ENCODE peak calls at places on chromosomes 12 and 14, in ten cellular contexts. One of them, this sample, is unnamed.

GRCh38 chr12:47903927-47904646 is 707 bp downstream of the VDR start:
- DNase-seq in GM23338: peak
- DNase-seq in HFFc6: peak
- DNase-seq in breast epithelium: no peak
- DNase-seq in B cell: no peak
- DNase-seq in bronchial epithelial cell: peak
- DNase-seq in nephron progenitor cell: no peak
- DNase-seq in NB4: peak
- DNase-seq in left ventricle myocardium inferior: peak
- DNase-seq in A549: peak
- DNase-seq in this sample: no peak

GRCh38 chr12:64544371-64544770 is 65.9 kb upstream of the RASSF3 start:
- DNase-seq in left ventricle myocardium inferior: no peak
- DNase-seq in B cell: no peak
- DNase-seq in bronchial epithelial cell: no peak
- DNase-seq in HFFc6: no peak
- DNase-seq in NB4: no peak
- DNase-seq in nephron progenitor cell: no peak
- DNase-seq in GM23338: no peak
- DNase-seq in breast epithelium: no peak
- DNase-seq in A549: no peak
- DNase-seq in this sample: no peak

GRCh38 chr12:20450591-20450990 is 82.3 kb downstream of the PDE3A start:
- DNase-seq in bronchial epithelial cell: no peak
- DNase-seq in NB4: no peak
- DNase-seq in HFFc6: no peak
- DNase-seq in B cell: no peak
- DNase-seq in left ventricle myocardium inferior: no peak
- DNase-seq in A549: no peak
- DNase-seq in breast epithelium: no peak
- DNase-seq in GM23338: no peak
- DNase-seq in nephron progenitor cell: no peak
- DNase-seq in this sample: no peak

GRCh38 chr14:20671597-20672283 is 12.6 kb upstream of the RNASE4 start:
- DNase-seq in GM23338: no peak
- DNase-seq in HFFc6: no peak
- DNase-seq in A549: peak
- DNase-seq in NB4: no peak
- DNase-seq in bronchial epithelial cell: peak
- DNase-seq in B cell: no peak
- DNase-seq in nephron progenitor cell: no peak
- DNase-seq in left ventricle myocardium inferior: no peak
- DNase-seq in breast epithelium: no peak
- DNase-seq in this sample: no peak

GRCh38 chr12:117530796-117531195 is 169.4 kb upstream of the NOS1 start:
- DNase-seq in B cell: no peak
- DNase-seq in A549: no peak
- DNase-seq in bronchial epithelial cell: no peak
- DNase-seq in HFFc6: no peak
- DNase-seq in left ventricle myocardium inferior: no peak
- DNase-seq in GM23338: no peak
- DNase-seq in NB4: no peak
- DNase-seq in breast epithelium: no peak
- DNase-seq in nephron progenitor cell: no peak
- DNase-seq in this sample: no peak

GRCh38 chr14:91173221-91173670 is 59.4 kb downstream of the DGLUCY start:
- DNase-seq in left ventricle myocardium inferior: peak
- DNase-seq in nephron progenitor cell: peak
- DNase-seq in A549: peak
- DNase-seq in breast epithelium: peak
- DNase-seq in bronchial epithelial cell: peak
- DNase-seq in GM23338: peak
- DNase-seq in HFFc6: peak
- DNase-seq in B cell: peak
- DNase-seq in NB4: peak
- DNase-seq in this sample: peak

GRCh38 chr12:11731042-11731357 is 81.5 kb downstream of the ETV6 start:
- DNase-seq in B cell: no peak
- DNase-seq in bronchial epithelial cell: no peak
- DNase-seq in HFFc6: no peak
- DNase-seq in left ventricle myocardium inferior: no peak
- DNase-seq in nephron progenitor cell: no peak
- DNase-seq in A549: no peak
- DNase-seq in NB4: no peak
- DNase-seq in GM23338: no peak
- DNase-seq in breast epithelium: no peak
- DNase-seq in this sample: no peak

GRCh38 chr12:32777776-32778175 is 22.1 kb upstream of the YARS2 start:
- DNase-seq in B cell: no peak
- DNase-seq in HFFc6: no peak
- DNase-seq in bronchial epithelial cell: no peak
- DNase-seq in nephron progenitor cell: no peak
- DNase-seq in left ventricle myocardium inferior: no peak
- DNase-seq in A549: no peak
- DNase-seq in breast epithelium: no peak
- DNase-seq in NB4: no peak
- DNase-seq in GM23338: no peak
- DNase-seq in this sample: no peak

GRCh38 chr12:20627001-20627588 is 68.0 kb upstream of the SLCO1C1 start:
- DNase-seq in B cell: no peak
- DNase-seq in bronchial epithelial cell: no peak
- DNase-seq in A549: no peak
- DNase-seq in NB4: peak
- DNase-seq in HFFc6: no peak
- DNase-seq in GM23338: no peak
- DNase-seq in nephron progenitor cell: no peak
- DNase-seq in breast epithelium: no peak
- DNase-seq in left ventricle myocardium inferior: no peak
- DNase-seq in this sample: no peak

GRCh38 chr12:28350502-28350901 is 160.2 kb downstream of the CCDC91 start:
- DNase-seq in HFFc6: no peak
- DNase-seq in breast epithelium: no peak
- DNase-seq in nephron progenitor cell: no peak
- DNase-seq in NB4: no peak
- DNase-seq in bronchial epithelial cell: no peak
- DNase-seq in left ventricle myocardium inferior: no peak
- DNase-seq in A549: no peak
- DNase-seq in GM23338: no peak
- DNase-seq in B cell: no peak
- DNase-seq in this sample: no peak

DNA sequence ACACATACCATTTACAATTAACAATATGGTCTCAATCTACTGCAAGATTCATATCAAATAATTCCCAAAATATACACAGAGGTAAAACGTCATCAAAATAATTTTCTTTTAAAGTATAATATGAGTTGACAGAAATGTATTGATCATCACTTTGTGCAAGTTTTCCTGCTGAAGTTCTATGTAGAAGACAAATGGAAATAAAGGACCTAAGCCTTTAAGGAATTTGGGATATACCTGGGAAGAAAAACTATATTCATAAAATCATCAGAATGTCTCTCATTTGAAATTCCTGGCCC is 61.1 kb upstream of the DAAM1 start:
- DNase-seq in NB4: no peak
- DNase-seq in left ventricle myocardium inferior: no peak
- DNase-seq in HFFc6: no peak
- DNase-seq in nephron progenitor cell: no peak
- DNase-seq in bronchial epithelial cell: no peak
- DNase-seq in breast epithelium: no peak
- DNase-seq in GM23338: no peak
- DNase-seq in A549: no peak
- DNase-seq in B cell: no peak
- DNase-seq in this sample: no peak
- TF ChIP-seq CTCF in NB4: no peak
- TF ChIP-seq CTCF in left ventricle myocardium inferior: no peak
- TF ChIP-seq CTCF in HFFc6: peak
- TF ChIP-seq CTCF in nephron progenitor cell: no peak
- TF ChIP-seq CTCF in bronchial epithelial cell: no peak
- TF ChIP-seq CTCF in breast epithelium: no peak
- TF ChIP-seq CTCF in GM23338: no peak
- TF ChIP-seq CTCF in A549: no peak
- TF ChIP-seq CTCF in B cell: peak
- TF ChIP-seq CTCF in this sample: no peak

GRCh38 chr14:36066636-36067035 is 109.9 kb downstream of the PTCSC3 start:
- DNase-seq in bronchial epithelial cell: peak
- DNase-seq in left ventricle myocardium inferior: no peak
- DNase-seq in breast epithelium: no peak
- DNase-seq in NB4: no peak
- DNase-seq in GM23338: no peak
- DNase-seq in HFFc6: no peak
- DNase-seq in nephron progenitor cell: no peak
- DNase-seq in B cell: no peak
- DNase-seq in A549: no peak
- DNase-seq in this sample: no peak

GRCh38 chr14:36067428-36068187 is 108.9 kb downstream of the PTCSC3 start:
- DNase-seq in HFFc6: no peak
- DNase-seq in breast epithelium: no peak
- DNase-seq in A549: no peak
- DNase-seq in GM23338: no peak
- DNase-seq in nephron progenitor cell: no peak
- DNase-seq in bronchial epithelial cell: peak
- DNase-seq in left ventricle myocardium inferior: no peak
- DNase-seq in NB4: no peak
- DNase-seq in B cell: no peak
- DNase-seq in this sample: no peak

GRCh38 chr14:36069535-36069900 is 107.0 kb downstream of the PTCSC3 start:
- DNase-seq in breast epithelium: no peak
- DNase-seq in HFFc6: peak
- DNase-seq in nephron progenitor cell: peak
- DNase-seq in bronchial epithelial cell: peak
- DNase-seq in NB4: peak
- DNase-seq in B cell: no peak
- DNase-seq in A549: peak
- DNase-seq in GM23338: peak
- DNase-seq in left ventricle myocardium inferior: no peak
- DNase-seq in this sample: peak

GRCh38 chr14:36068777-36069534 is 107.6 kb downstream of the PTCSC3 start:
- DNase-seq in breast epithelium: no peak
- DNase-seq in left ventricle myocardium inferior: no peak
- DNase-seq in nephron progenitor cell: no peak
- DNase-seq in NB4: no peak
- DNase-seq in GM23338: no peak
- DNase-seq in A549: peak
- DNase-seq in B cell: no peak
- DNase-seq in HFFc6: peak
- DNase-seq in bronchial epithelial cell: peak
- DNase-seq in this sample: no peak

GRCh38 chr14:36070056-36071043 is 106.2 kb downstream of the PTCSC3 start:
- DNase-seq in nephron progenitor cell: peak
- DNase-seq in B cell: no peak
- DNase-seq in bronchial epithelial cell: peak
- DNase-seq in GM23338: peak
- DNase-seq in NB4: peak
- DNase-seq in A549: peak
- DNase-seq in HFFc6: peak
- DNase-seq in breast epithelium: peak
- DNase-seq in left ventricle myocardium inferior: peak
- DNase-seq in this sample: peak
- TF ChIP-seq CTCF in nephron progenitor cell: peak
- TF ChIP-seq CTCF in B cell: no peak
- TF ChIP-seq CTCF in bronchial epithelial cell: peak
- TF ChIP-seq CTCF in GM23338: peak
- TF ChIP-seq CTCF in NB4: peak
- TF ChIP-seq CTCF in A549: peak
- TF ChIP-seq CTCF in HFFc6: peak
- TF ChIP-seq CTCF in breast epithelium: no peak
- TF ChIP-seq CTCF in left ventricle myocardium inferior: peak
- TF ChIP-seq CTCF in this sample: peak

GRCh38 chr14:51370758-51371386 is 130.8 kb downstream of the TMX1 start:
- DNase-seq in left ventricle myocardium inferior: no peak
- DNase-seq in GM23338: no peak
- DNase-seq in NB4: no peak
- DNase-seq in B cell: no peak
- DNase-seq in HFFc6: no peak
- DNase-seq in nephron progenitor cell: no peak
- DNase-seq in bronchial epithelial cell: no peak
- DNase-seq in breast epithelium: no peak
- DNase-seq in A549: no peak
- DNase-seq in this sample: no peak

GRCh38 chr14:51367600-51367931 is 127.5 kb downstream of the TMX1 start:
- DNase-seq in GM23338: no peak
- DNase-seq in A549: no peak
- DNase-seq in breast epithelium: no peak
- DNase-seq in left ventricle myocardium inferior: no peak
- DNase-seq in NB4: no peak
- DNase-seq in nephron progenitor cell: no peak
- DNase-seq in B cell: no peak
- DNase-seq in HFFc6: peak
- DNase-seq in bronchial epithelial cell: peak
- DNase-seq in this sample: no peak

GRCh38 chr14:51365241-51365940 is 125.3 kb downstream of the TMX1 start:
- DNase-seq in nephron progenitor cell: no peak
- DNase-seq in A549: no peak
- DNase-seq in B cell: no peak
- DNase-seq in HFFc6: no peak
- DNase-seq in left ventricle myocardium inferior: no peak
- DNase-seq in breast epithelium: no peak
- DNase-seq in NB4: no peak
- DNase-seq in bronchial epithelial cell: peak
- DNase-seq in GM23338: no peak
- DNase-seq in this sample: no peak

GRCh38 chr14:51368721-51369163 is 128.7 kb downstream of the TMX1 start:
- DNase-seq in A549: no peak
- DNase-seq in GM23338: peak
- DNase-seq in bronchial epithelial cell: peak
- DNase-seq in B cell: no peak
- DNase-seq in HFFc6: peak
- DNase-seq in NB4: no peak
- DNase-seq in left ventricle myocardium inferior: no peak
- DNase-seq in breast epithelium: no peak
- DNase-seq in nephron progenitor cell: no peak
- DNase-seq in this sample: no peak

DNA sequence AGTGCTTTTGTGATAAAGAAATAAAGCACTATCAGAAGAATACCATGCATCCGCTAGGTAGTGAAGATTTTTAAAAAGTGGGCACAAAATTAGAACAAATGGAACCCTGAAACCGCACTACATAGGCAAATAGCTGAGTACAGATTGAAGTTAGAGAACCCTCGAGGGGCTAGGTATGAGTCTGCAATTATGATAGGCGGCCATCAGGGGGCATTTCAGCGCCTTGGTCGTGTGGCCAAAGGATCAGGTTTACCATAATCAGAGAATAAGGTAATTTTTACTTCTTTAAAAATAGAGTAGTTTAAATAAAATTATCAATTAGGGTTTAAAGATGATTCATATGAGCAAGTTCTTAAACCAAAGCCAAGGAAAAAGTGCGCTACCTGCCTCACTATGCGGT is 129.8 kb downstream of the TMX1 start:
- DNase-seq in NB4: peak
- DNase-seq in bronchial epithelial cell: no peak
- DNase-seq in GM23338: peak
- DNase-seq in HFFc6: no peak
- DNase-seq in left ventricle myocardium inferior: no peak
- DNase-seq in B cell: no peak
- DNase-seq in nephron progenitor cell: no peak
- DNase-seq in breast epithelium: no peak
- DNase-seq in A549: peak
- DNase-seq in this sample: no peak
- TF ChIP-seq CTCF in NB4: peak
- TF ChIP-seq CTCF in bronchial epithelial cell: peak
- TF ChIP-seq CTCF in GM23338: peak
- TF ChIP-seq CTCF in HFFc6: peak
- TF ChIP-seq CTCF in left ventricle myocardium inferior: peak
- TF ChIP-seq CTCF in B cell: no peak
- TF ChIP-seq CTCF in nephron progenitor cell: peak
- TF ChIP-seq CTCF in breast epithelium: no peak
- TF ChIP-seq CTCF in A549: peak
- TF ChIP-seq CTCF in this sample: peak

GRCh38 chr12:14846042-14846587 is 2.8 kb upstream of the ART4 start:
- DNase-seq in GM23338: no peak
- DNase-seq in HFFc6: no peak
- DNase-seq in B cell: no peak
- DNase-seq in breast epithelium: no peak
- DNase-seq in nephron progenitor cell: no peak
- DNase-seq in NB4: peak
- DNase-seq in A549: no peak
- DNase-seq in left ventricle myocardium inferior: no peak
- DNase-seq in bronchial epithelial cell: no peak
- DNase-seq in this sample: no peak
- TF ChIP-seq CTCF in GM23338: no peak
- TF ChIP-seq CTCF in HFFc6: no peak
- TF ChIP-seq CTCF in B cell: no peak
- TF ChIP-seq CTCF in breast epithelium: no peak
- TF ChIP-seq CTCF in nephron progenitor cell: no peak
- TF ChIP-seq CTCF in NB4: no peak
- TF ChIP-seq CTCF in A549: no peak
- TF ChIP-seq CTCF in left ventricle myocardium inferior: no peak
- TF ChIP-seq CTCF in bronchial epithelial cell: no peak
- TF ChIP-seq CTCF in this sample: no peak

This sample was measured in neural crest cell.